ENCODE peak calls at places on chromosomes 13 and 19, in seven cellular contexts. I is PC-3; X is BJ; N is stimulated activated CD4-positive, alpha-beta T cell treated with anti-CD3 and anti-CD28 coated beads, Interleukin-4, amount 100 ng/mL, for 1 hour; H is stomach; B is spleen; A is iPS DF 6.9. P is an unnamed sample.

GRCh38 chr19:10339380-10339960 is at the start of gene ICAM3:
- DNase-seq in I (no peak), X (no peak), N (peak; percentile 62), H (peak; percentile 36), B (peak; percentile 96), A (no peak), P (no peak)

GRCh38 chr13:25478186-25478585 is 106.4 kb downstream of the ATP8A2 start:
- DNase-seq in I (peak; percentile 37), X (no peak), N (no peak), H (no peak), B (no peak), A (no peak), P (peak; percentile 50)

GRCh38 chr13:21837288-21837687 is 166.4 kb downstream of the FGF9 start:
- DNase-seq in I (no peak), X (no peak), N (no peak), H (no peak), B (no peak), A (no peak), P (no peak)

GRCh38 chr19:5691930-5692784 is 2.1 kb downstream of the RPL36 start:
- DNase-seq in I (no peak), X (no peak), N (no peak), H (no peak), B (peak; percentile 80), A (no peak), P (no peak)

GRCh38 chr19:3366104-3366760 is at the start of gene NFIC:
- DNase-seq in I (peak; percentile 50), X (no peak), N (peak; percentile 54), H (peak; percentile 78), B (peak; percentile 87), A (no peak), P (no peak)

GRCh38 chr19:2719910-2720776 is 1.0 kb downstream of the DIRAS1 start:
- DNase-seq in I (no peak), X (no peak), N (no peak), H (no peak), B (peak; percentile 71), A (no peak), P (no peak)

GRCh38 chr19:2867025-2867991 is at the start of gene ZNF556:
- DNase-seq in I (peak; percentile 25), X (no peak), N (no peak), H (no peak), B (no peak), A (no peak), P (no peak)

GRCh38 chr19:18396471-18397241 is 766 bp downstream of the LRRC25 start:
- DNase-seq in I (no peak), X (no peak), N (no peak), H (no peak), B (peak; percentile 86), A (no peak), P (no peak)

GRCh38 chr19:35717665-35718344 is at the start of gene KMT2B:
- DNase-seq in I (peak; percentile 89), X (peak; percentile 66), N (no peak), H (peak; percentile 96), B (no peak), A (no peak), P (no peak)

GRCh38 chr19:42178791-42179500 is 38.5 kb downstream of the DEDD2 start:
- DNase-seq in I (no peak), X (no peak), N (no peak), H (no peak), B (no peak), A (no peak), P (peak; percentile 11)

P was measured in NT2/D1.